ENCODE peak calls at places on chromosomes 13 and 19, in four cellular contexts. R is brain microvascular endothelial cell, A is heart left ventricle, U is NCI-H2029. Y is an unnamed sample.
A peak's percentile ranks its signal among the peaks of the same experiment; 100 is the strongest.

GRCh38 chr13:46804391-46804815 is 7.4 kb upstream of the ESD start:
- DNase-seq in R (peak; percentile 95), A (no peak), U (no peak), Y (no peak)

GRCh38 chr19:18833141-18833476 is 1.4 kb downstream of the UPF1 start:
- DNase-seq in R (no peak), A (no peak), U (no peak), Y (peak; percentile 53)

GRCh38 chr19:17711851-17712250 is 7.4 kb upstream of the MAP1S start:
- DNase-seq in R (no peak), A (no peak), U (no peak), Y (no peak)

GRCh38 chr13:113437408-113438010 is 15.8 kb downstream of the ADPRHL1 start:
- DNase-seq in R (no peak), A (peak; percentile 15), U (no peak), Y (peak; percentile 47)

GRCh38 chr19:46192990-46193650 is 36.4 kb upstream of the IGFL1 start:
- DNase-seq in R (peak; percentile 79), A (no peak), U (no peak), Y (peak; percentile 56)

GRCh38 chr13:112032186-112032835 is 34.6 kb upstream of the SOX1 start:
- DNase-seq in R (peak; percentile 3), A (no peak), U (no peak), Y (no peak)

GRCh38 chr19:49403404-49404187 is 15.5 kb downstream of the KASH5 start:
- DNase-seq in R (peak; percentile 22), A (no peak), U (peak; percentile 95), Y (no peak)

GRCh38 chr19:45098521-45099464 is 5.8 kb downstream of the PPP1R37 start:
- DNase-seq in R (no peak), A (peak; percentile 53), U (peak; percentile 65), Y (peak; percentile 53)

GRCh38 chr19:34715357-34715756 is 18.7 kb upstream of the ZNF181 start:
- DNase-seq in R (no peak), A (no peak), U (no peak), Y (no peak)

GRCh38 chr13:69243366-69243765 is 864.3 kb upstream of the ATXN8OS start:
- DNase-seq in R (no peak), A (no peak), U (peak; percentile 9), Y (no peak)